ENCODE peak calls at places on chromosomes 5 and 9, in four cellular contexts. E is heart left ventricle, K is suprapubic skin, G is GM12891. T is an unnamed sample.

GRCh38 chr5:61168951-61169350 is 6.7 kb upstream of the SMIM15 start:
- DNase-seq in E (no peak), K (no peak), G (no peak), T (no peak)

GRCh38 chr5:103089272-103089671 is 30.7 kb downstream of the GIN1 start:
- DNase-seq in E (no peak), K (no peak), G (no peak), T (no peak)

GRCh38 chr9:81557957-81558791 is 131.2 kb downstream of the TLE1 start:
- DNase-seq in E (no peak), K (no peak), G (no peak), T (peak; percentile 53)

GRCh38 chr5:78929833-78930232 is 55.3 kb downstream of the ARSB start:
- DNase-seq in E (no peak), K (no peak), G (no peak), T (no peak)

GRCh38 chr9:29691758-29692407 is 2118.6 kb upstream of the C9orf72 start:
- DNase-seq in E (no peak), K (no peak), G (no peak), T (no peak)

GRCh38 chr5:35024911-35025510 is 22.7 kb downstream of the AGXT2 start:
- DNase-seq in E (no peak), K (no peak), G (no peak), T (no peak)

GRCh38 chr9:16912197-16912596 is 41.7 kb upstream of the BNC2 start:
- DNase-seq in E (no peak), K (no peak), G (no peak), T (no peak)

GRCh38 chr5:42675602-42676001 is 81.0 kb upstream of the CCDC152 start:
- DNase-seq in E (no peak), K (no peak), G (no peak), T (no peak)

GRCh38 chr5:176133289-176133870 is 104.8 kb upstream of the SIMC1 start:
- DNase-seq in E (no peak), K (no peak), G (no peak), T (peak; percentile 77)

GRCh38 chr9:18359335-18359734 is 114.6 kb upstream of the ADAMTSL1 start:
- DNase-seq in E (no peak), K (no peak), G (no peak), T (no peak)

GRCh38 chr9:16223074-16223871 is 647.2 kb downstream of the BNC2 start:
- DNase-seq in E (no peak), K (no peak), G (no peak), T (peak; percentile 22)

GRCh38 chr5:68012429-68012828 is 203.1 kb upstream of the PIK3R1 start:
- DNase-seq in E (no peak), K (no peak), G (no peak), T (no peak)

GRCh38 chr5:142869883-142870282 is 99.7 kb downstream of the ARHGAP26 start:
- DNase-seq in E (peak; percentile 40), K (no peak), G (no peak), T (no peak)

GRCh38 chr9:121359358-121360294 is 10.4 kb downstream of the STOM start:
- DNase-seq in E (no peak), K (no peak), G (no peak), T (no peak)

GRCh38 chr9:104564358-104564757 is 4.6 kb upstream of the OR13C8 start:
- DNase-seq in E (no peak), K (no peak), G (no peak), T (no peak)

GRCh38 chr5:11197726-11198125 is 436.7 kb upstream of the DAP start:
- DNase-seq in E (no peak), K (no peak), G (no peak), T (no peak)

GRCh38 chr5:40841068-40841805 is at the start of gene CARD6:
- DNase-seq in E (no peak), K (no peak), G (no peak), T (no peak)

GRCh38 chr9:96441798-96442445 is 8.0 kb upstream of the HABP4 start:
- DNase-seq in E (no peak), K (no peak), G (no peak), T (no peak)

GRCh38 chr9:1768561-1768960 is 246.6 kb upstream of the SMARCA2 start:
- DNase-seq in E (no peak), K (no peak), G (no peak), T (no peak)

GRCh38 chr5:174837919-174838902 is 113.8 kb downstream of the MSX2 start:
- DNase-seq in E (no peak), K (peak; percentile 64), G (no peak), T (no peak)

GRCh38 chr5:72252574-72253155 is 67.4 kb downstream of the MRPS27 start:
- DNase-seq in E (no peak), K (no peak), G (no peak), T (no peak)

GRCh38 chr5:40367260-40367659 is 312.5 kb upstream of the PTGER4 start:
- DNase-seq in E (no peak), K (no peak), G (no peak), T (no peak)

DNA sequence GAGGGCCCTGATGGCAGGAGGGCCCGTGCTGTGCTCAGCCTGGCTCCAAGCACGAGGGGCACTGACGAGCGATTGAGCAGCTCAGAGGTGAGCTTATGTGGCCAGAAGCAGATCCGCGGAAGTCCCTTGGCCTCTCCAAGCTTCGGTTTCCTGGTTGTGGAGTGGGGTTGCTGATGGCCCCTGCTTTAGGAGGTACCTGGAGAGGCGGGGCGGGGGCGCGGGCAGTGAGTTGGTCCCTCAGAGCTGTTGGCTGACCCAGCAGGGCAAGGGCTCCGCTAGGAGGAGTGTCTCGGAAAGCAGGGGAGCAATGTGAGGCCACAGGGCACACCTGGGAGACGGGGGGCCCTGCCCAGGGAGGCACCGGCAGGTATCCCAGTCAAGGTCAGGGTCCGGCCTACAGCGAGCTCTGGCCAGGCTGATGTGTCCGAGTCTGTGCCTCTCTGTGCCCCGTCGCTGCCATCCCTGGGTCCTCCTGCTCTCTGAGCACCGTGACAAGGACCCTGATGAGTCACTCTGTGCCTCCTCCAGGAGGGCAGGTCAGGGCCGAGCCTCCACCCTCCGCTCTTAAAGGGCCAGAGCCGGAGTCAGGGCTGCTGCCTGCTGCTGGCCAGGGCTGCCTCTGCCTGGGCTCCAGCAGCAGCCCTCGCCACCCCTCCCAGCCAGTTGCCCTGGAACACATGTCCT is 14.8 kb downstream of the NCS1 start:
- DNase-seq in E (no peak), K (no peak), G (no peak), T (peak; percentile 77)
- TF ChIP-seq POLR2A in E (no peak), K (no peak), G (no peak), T (no peak)

GRCh38 chr5:177447066-177447610 is 524 bp downstream of the PRR7 start:
- DNase-seq in E (no peak), K (peak; percentile 67), G (peak; percentile 85), T (peak; percentile 51)
- TF ChIP-seq POLR2A in E (no peak), K (no peak), G (no peak), T (no peak)

DNA sequence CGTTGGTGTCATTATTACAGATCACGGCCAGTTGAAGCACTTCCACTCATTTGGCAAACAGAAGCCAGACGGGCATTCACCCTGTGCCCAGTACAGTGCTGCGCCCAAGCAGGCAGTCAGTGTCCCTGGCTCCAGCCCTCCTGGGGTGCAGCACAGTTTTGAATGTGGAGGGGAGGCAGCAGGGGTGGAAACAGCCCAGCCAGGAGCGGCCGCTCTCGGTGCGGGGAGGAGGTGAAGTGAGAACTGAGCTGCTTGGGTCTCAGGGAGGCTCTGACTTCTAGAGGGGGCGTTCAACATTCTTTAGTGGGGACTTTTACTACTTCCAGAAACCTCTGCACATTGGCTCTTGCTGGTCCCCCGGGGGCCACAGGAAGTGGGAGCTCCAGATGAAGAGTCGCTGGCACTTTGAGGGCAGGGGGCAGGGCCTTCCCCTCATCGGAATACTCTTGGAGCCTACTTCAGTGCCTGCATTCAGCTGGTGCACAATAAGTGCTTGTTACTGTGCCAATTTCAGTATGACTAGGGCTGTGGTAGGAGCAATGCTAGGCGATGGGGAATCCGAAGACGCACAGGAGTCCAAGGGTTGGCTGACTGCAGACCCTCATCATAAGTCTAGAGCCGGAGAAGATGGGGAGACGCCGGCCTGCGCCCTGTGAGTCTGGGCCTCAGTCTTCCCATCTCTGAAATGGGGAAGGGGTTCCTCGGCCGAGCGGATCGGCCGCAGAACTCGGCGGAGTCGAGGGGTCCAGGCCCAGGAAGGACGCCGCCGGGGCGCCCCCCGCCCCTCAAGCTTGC is 482 bp upstream of the NEK6 start:
- DNase-seq in E (no peak), K (no peak), G (no peak), T (no peak)
- TF ChIP-seq POLR2A in E (no peak), K (no peak), G (peak; percentile 76), T (no peak)

GRCh38 chr5:151076616-151077015 is 4.2 kb downstream of the TNIP1 start:
- DNase-seq in E (no peak), K (no peak), G (no peak), T (no peak)

GRCh38 chr5:151077419-151077818 is 3.4 kb downstream of the TNIP1 start:
- DNase-seq in E (no peak), K (no peak), G (no peak), T (no peak)

GRCh38 chr5:151073280-151073679 is 7.6 kb downstream of the TNIP1 start:
- DNase-seq in E (no peak), K (no peak), G (no peak), T (no peak)

GRCh38 chr5:151074557-151074956 is 6.3 kb downstream of the TNIP1 start:
- DNase-seq in E (no peak), K (no peak), G (no peak), T (no peak)

GRCh38 chr5:151075698-151076331 is 5.0 kb downstream of the TNIP1 start:
- DNase-seq in E (no peak), K (no peak), G (no peak), T (peak; percentile 94)
- TF ChIP-seq POLR2A in E (no peak), K (no peak), G (no peak), T (no peak)

DNA sequence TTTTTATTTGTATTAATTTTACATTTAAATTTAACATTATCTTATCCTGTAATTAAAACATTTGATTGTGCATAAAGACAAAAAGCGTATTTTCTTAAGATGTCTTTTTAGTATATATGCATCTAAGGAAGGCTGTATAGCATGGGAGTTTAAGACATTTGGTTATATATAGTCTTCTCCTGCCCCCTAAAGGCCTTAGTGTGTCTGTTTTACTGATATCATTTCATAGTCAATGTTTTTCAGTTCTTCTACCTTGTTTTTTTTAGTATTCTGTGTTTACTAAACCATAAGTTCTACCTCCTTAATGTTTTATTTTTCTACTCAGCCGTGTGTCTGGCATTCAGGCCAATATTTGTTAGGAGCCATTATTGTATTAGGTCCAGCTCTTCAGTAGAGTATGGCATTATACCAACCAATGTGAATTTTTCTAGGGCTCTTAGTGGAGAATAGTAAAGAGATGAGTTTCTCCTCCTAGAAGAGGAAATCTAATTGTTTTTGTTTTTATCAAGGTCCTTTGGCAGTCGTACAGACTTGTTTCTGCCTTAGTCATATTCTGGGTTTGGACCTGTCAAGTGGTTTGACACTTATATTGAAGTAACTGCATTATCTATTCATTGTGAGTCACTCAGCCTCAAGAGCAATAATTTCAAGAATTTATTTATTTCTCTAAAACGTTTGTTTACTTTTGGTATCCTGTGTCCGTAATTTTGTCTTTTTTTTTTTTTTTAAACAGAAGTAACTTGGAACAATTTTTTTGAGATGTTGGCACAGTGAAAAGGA is 74.8 kb downstream of the SLF1 start:
- DNase-seq in E (no peak), K (no peak), G (no peak), T (no peak)
- TF ChIP-seq POLR2A in E (no peak), K (no peak), G (no peak), T (no peak)

GRCh38 chr9:93095205-93096130 is 549 bp upstream of the CARD19 start:
- DNase-seq in E (peak; percentile 100), K (peak; percentile 100), G (peak; percentile 96), T (peak; percentile 100)
- TF ChIP-seq POLR2A in E (no peak), K (peak; percentile 69), G (peak; percentile 9), T (peak; percentile 90)

GRCh38 chr5:180085837-180086236 is 14.3 kb upstream of the RNF130 start:
- DNase-seq in E (no peak), K (no peak), G (no peak), T (no peak)
- TF ChIP-seq POLR2A in E (no peak), K (no peak), G (no peak), T (no peak)

T was measured in upper lobe of left lung.